ENCODE peak calls at places on chromosomes 3 and 15, in nine cellular contexts. H is adrenal gland, R is ascending aorta, C is Calu3, M is BJ, F is left lung, L is foreskin keratinocyte, V is DND-41, K is lower leg skin. S is an unnamed sample.
A peak's percentile ranks its signal among the peaks of the same experiment; 100 is the strongest.

GRCh38 chr3:35383719-35384555 is 255.4 kb upstream of the ARPP21 start:
- DNase-seq in F (no peak), H (no peak), K (no peak), L (no peak), M (no peak), C (peak; percentile 12), R (no peak), V (no peak), S (no peak)

GRCh38 chr3:139520028-139520737 is 19.4 kb downstream of the RBP1 start:
- DNase-seq in L (no peak), C (peak; percentile 88), H (no peak), F (no peak), R (no peak), M (no peak), V (peak; percentile 9), K (peak; percentile 79), S (no peak)

GRCh38 chr3:66138336-66139234 is 82.2 kb upstream of the SLC25A26 start:
- DNase-seq in V (peak; percentile 15), M (no peak), K (no peak), H (peak; percentile 54), C (peak; percentile 64), F (no peak), R (peak; percentile 78), L (no peak), S (peak; percentile 24)

GRCh38 chr15:81335631-81336030 is 11.7 kb upstream of the STARD5 start:
- DNase-seq in C (no peak), M (no peak), L (no peak), R (no peak), K (no peak), V (no peak), F (no peak), H (no peak), S (no peak)

GRCh38 chr3:161559177-161559998 is 62.8 kb downstream of the OTOL1 start:
- DNase-seq in H (peak; percentile 10), V (peak; percentile 42), C (peak; percentile 50), R (no peak), M (no peak), F (no peak), K (no peak), L (peak; percentile 12), S (no peak)

GRCh38 chr3:46695177-46695961 is 1.9 kb upstream of the ALS2CL start:
- DNase-seq in F (no peak), V (peak; percentile 85), C (peak; percentile 41), K (no peak), L (no peak), M (no peak), R (peak; percentile 80), H (peak; percentile 60), S (no peak)

GRCh38 chr3:113439576-113439975 is 1.7 kb downstream of the CFAP44 start:
- DNase-seq in F (no peak), V (no peak), L (no peak), K (no peak), C (no peak), H (no peak), M (no peak), R (no peak), S (no peak)

GRCh38 chr15:69298697-69299441 is at the start of gene PAQR5:
- DNase-seq in K (no peak), H (peak; percentile 65), L (no peak), C (peak; percentile 58), R (no peak), M (no peak), F (peak; percentile 88), V (no peak), S (no peak)

GRCh38 chr3:183434992-183435391 is 6.6 kb upstream of the MCF2L2 start:
- DNase-seq in M (no peak), K (no peak), H (no peak), L (no peak), V (no peak), R (no peak), F (no peak), C (no peak), S (no peak)

GRCh38 chr3:73453676-73454075 is 171.1 kb downstream of the PDZRN3 start:
- DNase-seq in H (no peak), M (no peak), V (no peak), L (no peak), R (no peak), F (no peak), K (no peak), C (no peak), S (no peak)

GRCh38 chr3:141544697-141545096 is 57.9 kb downstream of the RASA2 start:
- DNase-seq in H (no peak), C (no peak), M (no peak), K (no peak), V (peak; percentile 23), F (no peak), L (no peak), R (no peak), S (no peak)

GRCh38 chr3:51908026-51908425 is 4.9 kb upstream of the IQCF1 start:
- DNase-seq in L (peak; percentile 14), H (no peak), F (no peak), R (no peak), M (no peak), C (no peak), K (no peak), V (no peak), S (no peak)

GRCh38 chr3:158097571-158098553 is 8.4 kb downstream of the SHOX2 start:
- DNase-seq in M (no peak), V (peak; percentile 54), H (peak; percentile 51), R (peak; percentile 63), K (peak; percentile 84), F (peak; percentile 93), L (no peak), C (peak; percentile 94), S (no peak)

GRCh38 chr3:97896547-97896946 is 74.7 kb downstream of the CRYBG3 start:
- DNase-seq in H (no peak), C (no peak), M (no peak), L (no peak), V (no peak), K (no peak), F (no peak), R (no peak), S (no peak)

GRCh38 chr15:67784856-67785430 is 40.4 kb upstream of the SKOR1 start:
- DNase-seq in K (no peak), F (no peak), H (no peak), R (no peak), M (no peak), L (no peak), V (no peak), C (no peak), S (no peak)

GRCh38 chr15:41581110-41581509 is 22.1 kb downstream of the TYRO3 start:
- DNase-seq in F (no peak), H (no peak), C (peak; percentile 32), M (no peak), R (no peak), K (no peak), L (no peak), V (no peak), S (no peak)
- TF ChIP-seq CTCF in F (no peak), H (no peak), C (no peak), M (peak; percentile 10), R (no peak), K (no peak), L (peak; percentile 74), V (peak; percentile 42), S (no peak)

GRCh38 chr15:57505056-57505713 is 86.5 kb upstream of the MYZAP start:
- DNase-seq in C (peak; percentile 25), K (no peak), L (peak; percentile 22), V (no peak), R (no peak), F (no peak), M (no peak), H (no peak), S (no peak)

GRCh38 chr15:57504599-57504940 is 87.1 kb upstream of the MYZAP start:
- DNase-seq in K (no peak), L (no peak), R (no peak), H (no peak), F (no peak), M (no peak), C (peak; percentile 4), V (no peak), S (no peak)

GRCh38 chr15:57505949-57506391 is 85.7 kb upstream of the MYZAP start:
- DNase-seq in L (peak; percentile 86), M (peak; percentile 39), F (peak; percentile 82), K (peak; percentile 91), H (no peak), C (peak; percentile 95), R (peak; percentile 81), V (no peak), S (no peak)

GRCh38 chr15:57507111-57507510 is 84.6 kb upstream of the MYZAP start:
- DNase-seq in V (no peak), K (no peak), H (no peak), M (no peak), R (no peak), F (no peak), C (no peak), L (no peak), S (no peak)

DNA sequence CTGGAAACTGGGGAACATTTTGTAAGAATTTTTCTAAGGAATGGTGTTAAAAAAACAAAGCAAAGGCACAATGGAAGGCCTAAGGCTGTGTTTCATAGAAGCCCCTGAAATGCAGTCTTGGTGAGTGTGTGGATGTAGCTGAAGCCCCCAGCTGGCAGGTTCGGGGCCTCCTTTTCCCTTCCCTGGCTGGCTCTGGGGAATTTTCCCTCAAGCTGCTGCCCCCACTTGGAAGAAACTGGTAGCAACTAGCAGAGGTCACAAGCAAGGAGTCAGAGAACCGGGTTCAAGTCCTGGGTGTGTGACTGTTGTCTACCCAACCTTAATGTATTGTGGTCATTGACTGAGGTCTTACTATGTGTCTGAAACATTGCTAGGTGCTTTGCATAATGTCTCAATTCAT is 85.3 kb upstream of the MYZAP start:
- DNase-seq in L (no peak), R (no peak), C (peak; percentile 48), F (no peak), V (no peak), H (no peak), K (no peak), M (no peak), S (no peak)
- TF ChIP-seq CTCF in L (peak; percentile 47), R (no peak), C (peak; percentile 26), F (no peak), V (no peak), H (no peak), K (no peak), M (peak; percentile 41), S (peak; percentile 1)

DNA sequence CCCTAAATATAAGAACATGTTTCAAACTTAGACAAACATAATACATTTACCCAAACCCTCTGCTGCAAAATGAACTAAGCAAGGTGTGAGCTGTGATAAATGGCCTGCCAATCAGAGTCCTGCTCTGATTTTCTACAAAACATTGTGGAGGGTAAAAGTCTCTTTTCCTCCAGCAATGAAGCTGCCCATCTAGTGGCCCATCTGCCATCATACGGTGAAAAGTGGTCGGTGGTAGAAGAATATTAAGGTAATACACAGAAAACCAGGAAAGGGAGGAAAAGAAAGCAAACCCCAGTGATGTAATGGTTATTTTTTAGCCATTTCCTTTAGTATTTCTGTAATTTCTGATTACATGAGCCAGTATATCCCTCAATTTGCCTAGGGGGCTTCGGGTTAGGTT is 838.1 kb downstream of the TBL1XR1 start:
- DNase-seq in M (no peak), F (no peak), L (no peak), H (no peak), K (no peak), R (no peak), V (no peak), C (no peak), S (no peak)
- TF ChIP-seq CTCF in M (no peak), F (no peak), L (no peak), H (no peak), K (no peak), R (no peak), V (no peak), C (peak; percentile 45), S (no peak)

DNA sequence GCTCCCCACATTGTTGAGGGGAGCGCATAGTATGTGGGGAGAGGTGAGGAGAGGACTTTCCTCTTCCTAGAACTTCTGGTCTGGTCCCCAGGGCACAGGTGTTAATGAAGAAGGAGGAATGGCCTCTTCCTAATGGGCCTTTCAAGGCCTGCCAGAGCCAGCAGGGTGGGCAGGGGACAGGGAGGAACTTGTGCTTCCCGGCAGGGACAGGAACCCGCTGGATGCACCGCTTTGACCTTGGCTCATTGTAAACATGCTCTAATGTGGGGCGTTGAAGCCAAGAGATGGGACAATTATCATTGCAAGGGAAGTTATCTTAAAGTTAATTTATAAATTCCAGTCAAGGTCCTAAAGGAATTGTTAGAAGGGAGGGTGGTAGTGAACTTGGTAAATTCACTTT is 21.0 kb upstream of the CHRNB4 start:
- DNase-seq in L (no peak), M (no peak), C (no peak), V (no peak), K (no peak), H (no peak), R (no peak), F (no peak), S (no peak)
- TF ChIP-seq CTCF in L (no peak), M (no peak), C (no peak), V (no peak), K (no peak), H (no peak), R (no peak), F (no peak), S (no peak)